ENCODE peak calls at places on chromosomes 2 and 18, in five cellular contexts. One of them, this sample, is unnamed.

GRCh38 chr2:69186614-69187013 is 173.6 kb downstream of the ANTXR1 start:
- DNase-seq in prostate gland: no peak
- DNase-seq in stomach: no peak
- DNase-seq in HCT116: no peak
- DNase-seq in K562: no peak
- DNase-seq in this sample: no peak

GRCh38 chr2:237201461-237202287 is 116.0 kb downstream of the COPS8 start:
- DNase-seq in prostate gland: no peak
- DNase-seq in K562: peak
- DNase-seq in HCT116: peak
- DNase-seq in stomach: peak
- DNase-seq in this sample: no peak

GRCh38 chr2:75570024-75570947 is 9.5 kb upstream of the EVA1A start:
- DNase-seq in K562: no peak
- DNase-seq in HCT116: no peak
- DNase-seq in prostate gland: no peak
- DNase-seq in stomach: no peak
- DNase-seq in this sample: no peak

GRCh38 chr2:96985181-96985580 is 1.2 kb downstream of the FAM178B start:
- DNase-seq in stomach: no peak
- DNase-seq in prostate gland: no peak
- DNase-seq in HCT116: no peak
- DNase-seq in K562: no peak
- DNase-seq in this sample: no peak

GRCh38 chr2:152525277-152525838 is 190.4 kb downstream of the FMNL2 start:
- DNase-seq in HCT116: no peak
- DNase-seq in K562: no peak
- DNase-seq in stomach: no peak
- DNase-seq in prostate gland: no peak
- DNase-seq in this sample: no peak

GRCh38 chr2:197097578-197098366 is 171.3 kb upstream of the PGAP1 start:
- DNase-seq in HCT116: no peak
- DNase-seq in prostate gland: no peak
- DNase-seq in K562: no peak
- DNase-seq in stomach: no peak
- DNase-seq in this sample: no peak

GRCh38 chr18:79309572-79310278 is 86.0 kb upstream of the NFATC1 start:
- DNase-seq in stomach: no peak
- DNase-seq in K562: no peak
- DNase-seq in HCT116: no peak
- DNase-seq in prostate gland: no peak
- DNase-seq in this sample: no peak

GRCh38 chr2:176554107-176555048 is 285.1 kb downstream of the MTX2 start:
- DNase-seq in prostate gland: no peak
- DNase-seq in K562: peak
- DNase-seq in stomach: no peak
- DNase-seq in HCT116: peak
- DNase-seq in this sample: peak

GRCh38 chr2:118148133-118148532 is 59.9 kb downstream of the INSIG2 start:
- DNase-seq in stomach: no peak
- DNase-seq in K562: no peak
- DNase-seq in HCT116: no peak
- DNase-seq in prostate gland: no peak
- DNase-seq in this sample: no peak

GRCh38 chr18:9535430-9535972 is 60.2 kb downstream of the RALBP1 start:
- DNase-seq in K562: no peak
- DNase-seq in stomach: no peak
- DNase-seq in prostate gland: no peak
- DNase-seq in HCT116: no peak
- DNase-seq in this sample: no peak

GRCh38 chr2:63488118-63488713 is 100.1 kb downstream of the WDPCP start:
- DNase-seq in HCT116: peak
- DNase-seq in K562: peak
- DNase-seq in stomach: no peak
- DNase-seq in prostate gland: no peak
- DNase-seq in this sample: no peak

GRCh38 chr18:10949655-10950054 is 199.7 kb downstream of the PIEZO2 start:
- DNase-seq in prostate gland: no peak
- DNase-seq in K562: no peak
- DNase-seq in HCT116: no peak
- DNase-seq in stomach: no peak
- DNase-seq in this sample: no peak

GRCh38 chr2:241810304-241811208 is 1.6 kb downstream of the NEU4 start:
- DNase-seq in stomach: no peak
- DNase-seq in K562: no peak
- DNase-seq in prostate gland: no peak
- DNase-seq in HCT116: no peak
- DNase-seq in this sample: no peak

GRCh38 chr2:229342376-229342775 is 71.3 kb upstream of the PID1 start:
- DNase-seq in prostate gland: peak
- DNase-seq in K562: peak
- DNase-seq in HCT116: peak
- DNase-seq in stomach: peak
- DNase-seq in this sample: no peak

GRCh38 chr2:147937744-147938349 is 82.7 kb downstream of the ORC4 start:
- DNase-seq in K562: peak
- DNase-seq in prostate gland: no peak
- DNase-seq in HCT116: peak
- DNase-seq in stomach: no peak
- DNase-seq in this sample: no peak

GRCh38 chr2:168538133-168538532 is 82.1 kb downstream of the CERS6 start:
- DNase-seq in stomach: no peak
- DNase-seq in prostate gland: no peak
- DNase-seq in K562: no peak
- DNase-seq in HCT116: no peak
- DNase-seq in this sample: no peak

GRCh38 chr2:102703748-102704147 is 58.1 kb upstream of the TMEM182 start:
- DNase-seq in K562: peak
- DNase-seq in HCT116: peak
- DNase-seq in stomach: no peak
- DNase-seq in prostate gland: no peak
- DNase-seq in this sample: no peak

GRCh38 chr2:72926368-72926767 is 9.0 kb downstream of the EMX1 start:
- DNase-seq in stomach: no peak
- DNase-seq in prostate gland: no peak
- DNase-seq in K562: no peak
- DNase-seq in HCT116: no peak
- DNase-seq in this sample: no peak

GRCh38 chr2:198072655-198073054 is 268.3 kb downstream of the PLCL1 start:
- DNase-seq in K562: no peak
- DNase-seq in HCT116: no peak
- DNase-seq in stomach: no peak
- DNase-seq in prostate gland: no peak
- DNase-seq in this sample: no peak

GRCh38 chr2:40386177-40386576 is 65.7 kb downstream of the SLC8A1 start:
- DNase-seq in K562: no peak
- DNase-seq in HCT116: no peak
- DNase-seq in stomach: no peak
- DNase-seq in prostate gland: no peak
- DNase-seq in this sample: no peak
- TF ChIP-seq POLR2AphosphoS5 in K562: no peak
- TF ChIP-seq POLR2AphosphoS5 in HCT116: no peak
- TF ChIP-seq POLR2AphosphoS5 in stomach: no peak
- TF ChIP-seq POLR2AphosphoS5 in prostate gland: no peak
- TF ChIP-seq POLR2AphosphoS5 in this sample: no peak

GRCh38 chr2:27217173-27218121 is at the start of gene CAD:
- DNase-seq in stomach: peak
- DNase-seq in HCT116: peak
- DNase-seq in K562: peak
- DNase-seq in prostate gland: peak
- DNase-seq in this sample: peak
- TF ChIP-seq POLR2A in stomach: no peak
- TF ChIP-seq POLR2A in HCT116: peak
- TF ChIP-seq POLR2A in K562: peak
- TF ChIP-seq POLR2A in prostate gland: no peak
- TF ChIP-seq POLR2A in this sample: peak

DNA sequence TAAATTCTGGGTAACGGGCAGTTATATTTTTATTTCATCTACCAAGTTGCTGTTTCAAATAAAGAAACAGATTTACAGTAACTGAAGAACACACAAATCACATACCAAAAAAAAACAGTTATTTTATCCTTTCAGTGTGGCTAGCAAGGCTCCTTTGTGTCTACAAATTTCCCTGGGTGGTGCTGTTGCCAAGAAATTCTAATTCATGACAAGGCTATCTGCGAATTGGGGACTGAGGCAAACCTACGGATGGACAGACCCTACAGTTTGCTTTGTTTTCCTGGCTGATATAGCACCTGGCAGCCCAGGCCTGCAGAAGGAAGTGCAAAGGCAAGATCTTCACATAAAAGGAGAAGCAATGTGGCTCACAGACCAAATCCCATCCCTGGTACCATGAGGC is 4.5 kb downstream of the KLF7 start:
- DNase-seq in stomach: no peak
- DNase-seq in K562: no peak
- DNase-seq in HCT116: no peak
- DNase-seq in prostate gland: no peak
- DNase-seq in this sample: no peak
- TF ChIP-seq POLR2AphosphoS5 in stomach: no peak
- TF ChIP-seq POLR2AphosphoS5 in K562: no peak
- TF ChIP-seq POLR2AphosphoS5 in HCT116: no peak
- TF ChIP-seq POLR2AphosphoS5 in prostate gland: no peak
- TF ChIP-seq POLR2AphosphoS5 in this sample: no peak

DNA sequence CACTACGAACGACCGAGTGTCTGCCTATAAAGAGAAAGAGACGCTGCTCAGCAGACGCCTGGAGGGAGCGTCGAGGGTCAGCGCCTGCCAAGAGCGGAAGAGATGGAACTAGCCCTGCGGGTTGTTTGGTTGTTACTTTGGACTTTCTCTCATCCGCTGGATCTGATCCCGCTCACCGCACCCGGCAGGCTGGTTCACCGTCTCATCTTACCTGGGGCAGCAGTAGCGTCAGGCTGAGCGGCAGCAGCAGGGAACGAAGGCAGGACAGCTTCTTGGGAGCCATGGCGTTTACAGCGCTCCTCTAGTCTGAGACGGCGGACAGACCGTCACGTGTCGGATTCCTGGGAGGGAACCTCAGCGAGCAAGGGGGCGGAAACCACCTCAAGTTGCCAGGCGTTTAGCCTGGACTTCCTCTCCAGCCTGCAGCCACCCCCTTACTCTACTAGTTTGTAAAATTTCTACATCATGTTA is 1.9 kb downstream of the GLB1L start:
- DNase-seq in stomach: no peak
- DNase-seq in HCT116: no peak
- DNase-seq in prostate gland: no peak
- DNase-seq in K562: no peak
- DNase-seq in this sample: no peak
- TF ChIP-seq POLR2A in stomach: no peak
- TF ChIP-seq POLR2A in HCT116: no peak
- TF ChIP-seq POLR2A in prostate gland: peak
- TF ChIP-seq POLR2A in K562: no peak
- TF ChIP-seq POLR2A in this sample: no peak

GRCh38 chr18:35117951-35118411 is 76.8 kb downstream of the MAPRE2 start:
- DNase-seq in K562: no peak
- DNase-seq in HCT116: no peak
- DNase-seq in prostate gland: no peak
- DNase-seq in stomach: no peak
- DNase-seq in this sample: no peak
- TF ChIP-seq POLR2AphosphoS5 in K562: no peak
- TF ChIP-seq POLR2AphosphoS5 in HCT116: no peak
- TF ChIP-seq POLR2AphosphoS5 in prostate gland: peak
- TF ChIP-seq POLR2AphosphoS5 in stomach: peak
- TF ChIP-seq POLR2AphosphoS5 in this sample: no peak

GRCh38 chr18:27991391-27991790 is 185.5 kb downstream of the CDH2 start:
- DNase-seq in K562: no peak
- DNase-seq in stomach: no peak
- DNase-seq in HCT116: no peak
- DNase-seq in prostate gland: no peak
- DNase-seq in this sample: no peak

GRCh38 chr18:27996792-27997191 is 180.1 kb downstream of the CDH2 start:
- DNase-seq in prostate gland: no peak
- DNase-seq in K562: no peak
- DNase-seq in stomach: no peak
- DNase-seq in HCT116: no peak
- DNase-seq in this sample: no peak

GRCh38 chr18:27994571-27994970 is 182.4 kb downstream of the CDH2 start:
- DNase-seq in stomach: no peak
- DNase-seq in HCT116: no peak
- DNase-seq in K562: no peak
- DNase-seq in prostate gland: no peak
- DNase-seq in this sample: no peak

DNA sequence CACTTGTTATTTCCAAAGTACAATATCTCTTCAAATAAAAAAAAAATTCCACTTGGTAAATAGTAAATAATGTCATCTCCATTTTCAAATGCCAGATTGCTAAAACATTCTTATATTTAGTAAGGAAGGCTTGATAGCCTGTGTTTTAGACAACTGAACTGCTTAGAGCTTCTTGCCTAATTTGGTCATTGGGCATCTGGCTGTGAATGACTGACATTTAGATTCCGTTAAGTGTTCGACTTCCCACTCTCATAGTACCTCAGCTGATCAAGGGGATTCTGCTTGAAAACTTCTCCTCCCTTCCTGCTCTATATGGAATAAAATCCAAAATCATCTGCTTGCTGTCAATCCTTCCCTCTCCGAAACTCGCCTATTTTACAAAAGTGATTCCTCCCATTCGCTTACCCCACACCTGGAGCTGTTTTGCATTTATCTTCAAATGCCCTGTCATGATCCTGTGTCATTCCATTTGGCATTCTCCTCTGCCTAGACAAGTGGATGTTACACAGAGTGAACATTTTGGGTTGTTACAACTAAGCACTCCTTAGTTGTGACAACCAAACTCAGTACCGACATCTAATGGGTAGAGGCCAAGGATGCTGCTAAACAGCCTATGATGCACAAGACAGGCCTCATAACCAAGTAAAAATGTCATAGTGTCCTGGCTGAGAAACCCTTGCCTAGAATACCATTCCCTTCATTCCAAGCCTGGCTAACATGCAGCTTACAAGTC is 181.0 kb downstream of the CDH2 start:
- DNase-seq in stomach: no peak
- DNase-seq in K562: no peak
- DNase-seq in prostate gland: no peak
- DNase-seq in HCT116: no peak
- DNase-seq in this sample: no peak
- TF ChIP-seq POLR2A in stomach: no peak
- TF ChIP-seq POLR2A in K562: no peak
- TF ChIP-seq POLR2A in prostate gland: no peak
- TF ChIP-seq POLR2A in HCT116: no peak
- TF ChIP-seq POLR2A in this sample: no peak